ENCODE peak calls at places on chromosomes 7 and 10, in nine cellular contexts. P is GM20000; J is A549; Q is mesendoderm; T is H9; F is KG1; Z is HEK293T; V is RWPE1; R is stimulated activated naive B cell treated with anti-CD40 and anti-IgM and Interleukin-4, amounts not matched to agents 10 μg/mL and 1 μg/mL and 100 μg/mL, for 72 hours. A is an unnamed sample.

GRCh38 chr7:87628780-87629569 is 777 bp downstream of the RUNDC3B start:
- DNase-seq in P (peak; percentile 15), J (no peak), Q (peak; percentile 28), T (peak; percentile 53), F (no peak), Z (peak; percentile 43), V (peak; percentile 8), R (peak; percentile 28), A (peak; percentile 9)

GRCh38 chr10:82778908-82779307 is 903.9 kb downstream of the NRG3 start:
- DNase-seq in P (no peak), J (no peak), Q (peak; percentile 7), T (no peak), F (no peak), Z (no peak), V (no peak), R (no peak), A (no peak)

GRCh38 chr7:95794917-95795515 is 22.7 kb downstream of the DYNC1I1 start:
- DNase-seq in P (no peak), J (no peak), Q (peak; percentile 76), T (peak; percentile 44), F (no peak), Z (peak; percentile 43), V (no peak), R (no peak), A (peak; percentile 22)

GRCh38 chr10:944034-944831 is 12.7 kb upstream of the LARP4B start:
- DNase-seq in P (no peak), J (no peak), Q (no peak), T (no peak), F (peak; percentile 34), Z (no peak), V (peak; percentile 19), R (peak; percentile 33), A (peak; percentile 26)

GRCh38 chr7:29087840-29088169 is 58.5 kb downstream of the CPVL start:
- DNase-seq in P (no peak), J (no peak), Q (no peak), T (no peak), F (no peak), Z (no peak), V (no peak), R (no peak), A (no peak)

GRCh38 chr10:45246522-45246921 is 68.9 kb downstream of the OR13A1 start:
- DNase-seq in P (no peak), J (no peak), Q (no peak), T (no peak), F (no peak), Z (no peak), V (no peak), R (no peak), A (no peak)

GRCh38 chr7:17304926-17305325 is 6.5 kb downstream of the AHR start:
- DNase-seq in P (no peak), J (peak; percentile 26), Q (peak; percentile 18), T (no peak), F (peak; percentile 59), Z (no peak), V (peak; percentile 56), R (no peak), A (peak; percentile 84)

GRCh38 chr7:22601028-22601795 is 101.2 kb upstream of the STEAP1B start:
- DNase-seq in P (no peak), J (no peak), Q (peak; percentile 59), T (no peak), F (no peak), Z (no peak), V (no peak), R (no peak), A (peak; percentile 47)

GRCh38 chr7:93147358-93147757 is 827 bp downstream of the SAMD9L start:
- DNase-seq in P (peak; percentile 32), J (peak; percentile 10), Q (no peak), T (no peak), F (peak; percentile 37), Z (no peak), V (peak; percentile 41), R (peak; percentile 6), A (peak; percentile 68)

GRCh38 chr7:116876664-116877442 is 14.5 kb downstream of the CAPZA2 start:
- DNase-seq in P (no peak), J (no peak), Q (peak; percentile 91), T (no peak), F (no peak), Z (no peak), V (no peak), R (no peak), A (peak; percentile 74)

GRCh38 chr10:84138478-84139125 is 707 bp upstream of the GHITM start:
- DNase-seq in P (peak; percentile 16), J (peak; percentile 39), Q (no peak), T (no peak), F (no peak), Z (no peak), V (no peak), R (no peak), A (no peak)

GRCh38 chr7:79876769-79877362 is 257.8 kb upstream of the GNAI1 start:
- DNase-seq in P (no peak), J (no peak), Q (no peak), T (no peak), F (no peak), Z (no peak), V (peak; percentile 9), R (no peak), A (no peak)

GRCh38 chr7:94300176-94300835 is 94.4 kb upstream of the COL1A2 start:
- DNase-seq in P (no peak), J (peak; percentile 11), Q (no peak), T (no peak), F (no peak), Z (no peak), V (no peak), R (no peak), A (no peak)

GRCh38 chr7:77327067-77327931 is 88.8 kb downstream of the GSAP start:
- DNase-seq in P (no peak), J (no peak), Q (peak; percentile 54), T (no peak), F (no peak), Z (no peak), V (peak; percentile 87), R (no peak), A (peak; percentile 86)

GRCh38 chr7:75639893-75640600 is 98.7 kb downstream of the HIP1 start:
- DNase-seq in P (no peak), J (no peak), Q (peak; percentile 23), T (peak; percentile 38), F (no peak), Z (no peak), V (no peak), R (no peak), A (no peak)

A was measured in cardiac muscle cell.